ENCODE peak calls at places on chromosomes 16 and 17, in six cellular contexts. T, D, Q, R, A and Y are unnamed samples.

GRCh38 chr17:50212121-50212843 is 10.9 kb upstream of the COL1A1 start:
- DNase-seq in A (no peak), T (peak), R (no peak), D (no peak), Q (no peak), Y (peak)

GRCh38 chr16:73011926-73012325 is 36.0 kb downstream of the ZFHX3 start:
- DNase-seq in D (no peak), R (no peak), Q (no peak), T (no peak), A (no peak), Y (no peak)

GRCh38 chr16:19008770-19009169 is 25.0 kb downstream of the TMC7 start:
- DNase-seq in A (no peak), R (no peak), T (no peak), D (no peak), Q (no peak), Y (no peak)

GRCh38 chr17:83195330-83196087 is 116.1 kb downstream of the METRNL start:
- DNase-seq in A (no peak), Q (no peak), D (no peak), T (no peak), R (no peak), Y (peak)

GRCh38 chr17:1399366-1399678 is 700 bp downstream of the YWHAE start:
- DNase-seq in D (no peak), Q (no peak), T (no peak), A (no peak), R (peak), Y (no peak)

GRCh38 chr17:72632026-72632684 is 460.3 kb downstream of the SLC39A11 start:
- DNase-seq in Q (no peak), R (no peak), A (no peak), D (no peak), T (no peak), Y (no peak)

GRCh38 chr16:56424791-56425438 is 430 bp downstream of the AMFR start:
- DNase-seq in Q (no peak), D (no peak), T (peak), R (peak), A (peak), Y (peak)

GRCh38 chr17:7022791-7023571 is at the start of gene BCL6B:
- DNase-seq in D (no peak), A (no peak), R (peak), T (no peak), Q (peak), Y (no peak)

GRCh38 chr17:75031972-75032895 is 14.5 kb downstream of the ATP5PD start:
- DNase-seq in D (peak), Q (no peak), A (peak), T (peak), R (peak), Y (no peak)

GRCh38 chr17:49151996-49152395 is 19.4 kb downstream of the B4GALNT2 start:
- DNase-seq in T (no peak), A (no peak), R (no peak), D (no peak), Q (no peak), Y (no peak)

GRCh38 chr16:87057291-87057881 is 259.8 kb downstream of the C16orf95 start:
- DNase-seq in D (no peak), T (no peak), Q (no peak), A (no peak), R (no peak), Y (no peak)

GRCh38 chr17:82285141-82285540 is 11.6 kb upstream of the CSNK1D start:
- DNase-seq in A (no peak), Q (no peak), D (no peak), T (no peak), R (peak), Y (no peak)

GRCh38 chr16:7497667-7498066 is 165.0 kb downstream of the RBFOX1 start:
- DNase-seq in R (no peak), D (no peak), A (no peak), T (no peak), Q (no peak), Y (no peak)

GRCh38 chr16:19583665-19584300 is 28.3 kb downstream of the VPS35L start:
- DNase-seq in T (no peak), Q (peak), D (no peak), R (peak), A (no peak), Y (no peak)

GRCh38 chr16:81261049-81261648 is 22.7 kb downstream of the BCO1 start:
- DNase-seq in R (peak), D (no peak), T (no peak), A (no peak), Q (peak), Y (no peak)

GRCh38 chr16:15477802-15478201 is 43.4 kb downstream of the BMERB1 start:
- DNase-seq in T (no peak), R (no peak), A (no peak), Q (no peak), D (no peak), Y (no peak)

GRCh38 chr16:2828876-2829430 is 1.1 kb upstream of the ZG16B start:
- DNase-seq in T (no peak), A (no peak), R (no peak), D (no peak), Q (no peak), Y (no peak)

GRCh38 chr17:33686171-33686570 is 393.1 kb upstream of the ASIC2 start:
- DNase-seq in R (no peak), T (no peak), D (no peak), Q (peak), A (no peak), Y (no peak)

GRCh38 chr17:66523378-66524174 is 221.2 kb downstream of the PRKCA start:
- DNase-seq in T (no peak), Q (no peak), D (no peak), A (no peak), R (no peak), Y (no peak)

GRCh38 chr16:56603589-56603988 is 4.8 kb upstream of the MT2A start:
- DNase-seq in D (no peak), A (peak), Q (peak), T (no peak), R (peak), Y (no peak)

GRCh38 chr17:67605259-67605912 is 112.3 kb upstream of the NOL11 start:
- DNase-seq in T (no peak), Q (no peak), D (no peak), R (no peak), A (peak), Y (no peak)

GRCh38 chr17:915416-916201 is 64.0 kb downstream of the NXN start:
- DNase-seq in R (peak), A (no peak), D (no peak), T (no peak), Q (no peak), Y (no peak)

GRCh38 chr17:39706921-39707337 is 7.1 kb downstream of the ERBB2 start:
- DNase-seq in A (no peak), T (no peak), D (no peak), R (no peak), Q (no peak), Y (no peak)

GRCh38 chr16:87203060-87203656 is 114.0 kb downstream of the C16orf95 start:
- DNase-seq in T (no peak), Q (peak), D (peak), R (peak), A (no peak), Y (peak)

GRCh38 chr17:50087246-50087911 is 7.8 kb upstream of the PDK2 start:
- DNase-seq in D (peak), R (peak), A (peak), T (peak), Q (peak), Y (peak)

GRCh38 chr16:52474679-52475078 is 72.3 kb downstream of the TOX3 start:
- DNase-seq in A (no peak), Q (no peak), D (no peak), T (no peak), R (no peak), Y (no peak)

GRCh38 chr17:17495448-17496188 is 577 bp downstream of the RASD1 start:
- DNase-seq in T (peak), R (peak), D (peak), Q (peak), A (peak), Y (no peak)

GRCh38 chr16:82031116-82032084 is 3.7 kb upstream of the HSD17B2 start:
- DNase-seq in Q (peak), T (no peak), A (peak), R (peak), D (no peak), Y (no peak)

GRCh38 chr17:2405247-2405926 is 4.5 kb upstream of the MNT start:
- DNase-seq in A (peak), D (no peak), R (peak), Q (no peak), T (no peak), Y (no peak)

GRCh38 chr17:2237521-2237921 is 66.1 kb downstream of the SMG6 start:
- DNase-seq in D (no peak), R (peak), T (no peak), A (no peak), Q (no peak), Y (no peak)

GRCh38 chr16:69406780-69407331 is 17.6 kb upstream of the CYB5B start:
- DNase-seq in T (no peak), Q (no peak), A (no peak), D (no peak), R (no peak), Y (no peak)

GRCh38 chr17:78144146-78144719 is 2.0 kb upstream of the C17orf99 start:
- DNase-seq in Q (no peak), D (peak), T (no peak), A (peak), R (peak), Y (no peak)

GRCh38 chr16:3712830-3713476 is 4.4 kb downstream of the TRAP1 start:
- DNase-seq in R (no peak), D (no peak), Q (no peak), A (no peak), T (no peak), Y (no peak)

GRCh38 chr16:19717319-19717718 is 708 bp downstream of the KNOP1 start:
- DNase-seq in A (no peak), Q (no peak), R (no peak), T (no peak), D (no peak), Y (no peak)

GRCh38 chr16:46568472-46569230 is 52.5 kb downstream of the SHCBP1 start:
- DNase-seq in T (no peak), A (no peak), Q (no peak), D (no peak), R (no peak), Y (no peak)

GRCh38 chr16:57675752-57676623 is 7.9 kb downstream of the ADGRG3 start:
- DNase-seq in Q (no peak), R (no peak), D (no peak), A (no peak), T (no peak), Y (no peak)

GRCh38 chr17:77453613-77454559 is 313.1 kb downstream of the SEC14L1 start:
- DNase-seq in T (peak), Q (no peak), R (no peak), D (no peak), A (peak), Y (no peak)

GRCh38 chr16:66660422-66661209 is 35.9 kb downstream of the CMTM4 start:
- DNase-seq in T (no peak), A (peak), Q (peak), R (peak), D (peak), Y (no peak)

GRCh38 chr17:28173801-28174200 is 131.3 kb downstream of the NLK start:
- DNase-seq in A (no peak), R (peak), D (no peak), Q (no peak), T (no peak), Y (no peak)

GRCh38 chr17:36149296-36149820 is 27.1 kb downstream of the TBC1D3B start:
- DNase-seq in T (no peak), A (no peak), R (no peak), Q (no peak), D (no peak), Y (no peak)
- TF ChIP-seq CTCF in T (peak), A (peak), R (no peak), Q (no peak), D (no peak), Y (no peak)

GRCh38 chr16:24428751-24429150 is 110.6 kb upstream of the RBBP6 start:
- DNase-seq in D (no peak), Q (no peak), R (no peak), A (no peak), T (no peak), Y (no peak)

GRCh38 chr16:24427840-24428239 is 111.5 kb upstream of the RBBP6 start:
- DNase-seq in R (no peak), T (no peak), D (no peak), A (no peak), Q (no peak), Y (no peak)

GRCh38 chr16:24430937-24431760 is 108.2 kb upstream of the RBBP6 start:
- DNase-seq in T (no peak), Q (no peak), A (no peak), R (no peak), D (no peak), Y (no peak)
- TF ChIP-seq CTCF in T (no peak), Q (no peak), A (no peak), R (no peak), D (no peak), Y (no peak)

GRCh38 chr16:70703041-70703834 is 17.4 kb upstream of the MTSS2 start:
- DNase-seq in A (no peak), D (no peak), R (no peak), Q (peak), T (no peak), Y (peak)
- TF ChIP-seq CTCF in A (no peak), D (no peak), R (no peak), Q (no peak), T (no peak), Y (peak)

GRCh38 chr17:4583796-4584124 is 569 bp upstream of the SMTNL2 start:
- DNase-seq in D (no peak), R (peak), T (no peak), A (no peak), Q (peak), Y (peak)
- TF ChIP-seq CTCF in D (no peak), R (peak), T (no peak), A (peak), Q (no peak), Y (peak)

GRCh38 chr17:8994319-8994718 is 27.0 kb upstream of the NTN1 start:
- DNase-seq in D (peak), A (peak), Q (peak), R (peak), T (peak), Y (peak)

GRCh38 chr17:8986295-8986694 is 20.8 kb upstream of the PIK3R5 start:
- DNase-seq in R (no peak), Q (no peak), D (no peak), A (no peak), T (no peak), Y (no peak)

GRCh38 chr17:8995711-8996110 is 25.6 kb upstream of the NTN1 start:
- DNase-seq in Q (no peak), R (no peak), D (no peak), T (no peak), A (no peak), Y (no peak)

GRCh38 chr17:8988263-8988662 is 22.8 kb upstream of the PIK3R5 start:
- DNase-seq in T (no peak), A (no peak), Q (no peak), R (no peak), D (no peak), Y (no peak)

DNA sequence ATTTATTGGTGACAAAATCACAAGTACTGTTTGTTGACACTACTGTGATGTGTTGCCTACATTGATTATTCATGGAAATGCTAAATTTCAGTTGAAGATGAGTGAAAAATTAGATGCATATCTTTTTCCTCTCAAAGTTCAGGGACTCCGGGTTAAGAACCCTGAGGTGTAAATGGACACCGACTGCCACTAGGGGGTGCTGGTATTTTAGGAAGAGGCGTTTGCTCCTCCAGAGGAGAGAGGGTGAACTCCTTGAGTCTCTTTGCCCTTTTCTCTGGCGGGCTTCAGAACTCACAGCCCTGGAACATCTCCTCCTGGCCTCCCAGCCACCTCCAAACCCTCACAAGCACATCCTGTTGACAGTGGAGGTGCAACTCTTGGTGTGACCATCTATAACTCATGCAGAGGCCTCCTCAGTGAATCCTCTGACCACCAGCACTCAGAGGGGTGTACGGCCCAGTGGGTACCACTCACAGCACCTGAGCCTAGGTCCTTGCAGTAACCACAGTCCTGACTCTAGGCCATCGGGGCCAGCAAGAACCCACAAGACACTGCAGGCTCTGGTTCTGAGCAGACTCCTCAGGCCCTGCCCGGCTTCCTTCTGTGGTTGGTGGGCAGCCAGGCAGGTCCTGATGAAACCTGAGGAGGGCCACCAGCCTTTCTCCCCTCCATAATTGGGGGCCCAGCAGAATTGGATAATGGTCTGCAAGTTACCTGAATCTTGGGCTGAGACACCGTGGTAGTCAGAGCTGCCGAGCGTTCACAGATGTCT is 26.2 kb upstream of the PIK3R5 start:
- DNase-seq in Q (peak), T (peak), R (peak), A (peak), D (peak), Y (peak)
- TF ChIP-seq CTCF in Q (peak), T (peak), R (peak), A (peak), D (peak), Y (peak)

GRCh38 chr16:88924834-88925539 is 52.0 kb downstream of the CBFA2T3 start:
- DNase-seq in D (no peak), T (peak), Q (peak), R (peak), A (no peak), Y (peak)
- TF ChIP-seq CTCF in D (no peak), T (no peak), Q (no peak), R (peak), A (no peak), Y (peak)

GRCh38 chr16:1538804-1539520 is 5.5 kb downstream of the TMEM204 start:
- DNase-seq in T (peak), R (no peak), A (no peak), D (no peak), Q (no peak), Y (no peak)
- TF ChIP-seq CTCF in T (no peak), R (peak), A (no peak), D (no peak), Q (no peak), Y (no peak)

DNA sequence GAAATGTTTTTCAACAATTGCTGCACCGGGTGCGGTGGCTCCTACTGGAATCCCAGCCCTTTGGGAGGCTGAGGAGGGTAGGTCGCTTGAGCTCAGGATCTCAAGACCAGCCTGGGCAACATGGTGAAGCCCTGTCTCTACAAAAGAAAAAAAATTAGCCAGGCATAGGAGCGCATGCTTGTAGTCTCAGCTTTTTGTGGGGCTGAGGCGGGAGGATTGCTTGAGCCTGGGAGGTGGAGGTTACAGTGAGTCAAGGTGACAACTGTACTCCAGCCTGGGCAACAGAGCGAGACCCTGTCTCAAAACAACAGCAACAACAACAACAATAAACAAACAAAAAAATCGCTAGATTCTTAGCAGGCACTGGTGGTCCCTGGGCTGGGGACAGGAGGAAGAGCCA is 28.5 kb downstream of the IL21R start:
- DNase-seq in D (no peak), R (no peak), Q (peak), A (no peak), T (peak), Y (peak)
- TF ChIP-seq CTCF in D (no peak), R (no peak), Q (no peak), A (no peak), T (no peak), Y (no peak)

GRCh38 chr17:44976198-44976597 is 8.1 kb upstream of the C1QL1 start:
- DNase-seq in T (no peak), D (no peak), Q (no peak), R (no peak), A (no peak), Y (no peak)

GRCh38 chr17:44978807-44979206 is 10.7 kb upstream of the C1QL1 start:
- DNase-seq in T (no peak), A (no peak), Q (no peak), R (no peak), D (no peak), Y (no peak)

GRCh38 chr17:44979426-44980273 is 11.5 kb upstream of the C1QL1 start:
- DNase-seq in Q (no peak), D (no peak), T (no peak), A (no peak), R (no peak), Y (no peak)

GRCh38 chr17:44977065-44977464 is 9.0 kb upstream of the C1QL1 start:
- DNase-seq in T (no peak), Q (no peak), R (no peak), D (no peak), A (no peak), Y (no peak)

DNA sequence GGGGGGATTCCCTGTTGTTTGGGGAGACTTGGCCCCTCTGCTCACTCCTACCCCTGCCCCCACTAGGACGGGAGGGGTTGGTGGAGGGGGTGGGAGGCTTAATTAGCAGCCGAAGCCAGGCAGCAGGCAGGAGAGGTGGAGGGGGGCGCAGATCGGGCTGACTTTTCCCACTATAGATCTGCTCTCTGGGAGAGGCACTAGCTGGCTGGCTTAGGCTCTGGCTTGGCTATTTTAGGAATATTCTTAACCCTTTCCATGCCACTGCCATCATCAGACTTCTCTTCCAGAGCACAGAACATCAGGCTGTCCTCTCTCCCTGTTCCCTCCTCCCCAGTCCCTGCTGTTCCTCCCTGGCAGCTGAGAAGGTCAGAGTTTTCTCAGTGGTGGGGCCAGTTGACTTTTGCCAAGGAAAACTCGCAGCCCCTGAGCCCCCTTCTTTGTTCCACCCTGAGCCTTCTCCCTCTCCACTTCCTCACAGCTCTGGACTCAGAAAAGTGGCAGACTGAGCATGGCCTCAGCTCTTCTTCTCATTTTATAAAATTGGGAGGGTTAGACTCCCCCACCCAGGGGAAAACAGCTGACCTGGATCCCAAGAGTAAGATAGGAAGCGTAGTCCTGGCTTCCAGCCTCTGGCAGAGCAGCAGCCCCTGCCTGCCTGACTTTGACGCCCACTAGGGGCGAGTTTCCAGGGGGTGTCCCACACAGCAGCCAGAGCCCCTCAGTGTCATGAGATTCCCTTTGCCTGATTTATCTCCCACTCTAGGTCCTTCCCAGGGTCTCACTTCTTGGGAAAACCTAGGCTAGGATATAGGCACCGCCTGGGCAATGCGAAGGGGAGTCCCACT is 9.9 kb upstream of the C1QL1 start:
- DNase-seq in Q (no peak), A (no peak), T (no peak), R (no peak), D (no peak), Y (no peak)
- TF ChIP-seq CTCF in Q (no peak), A (no peak), T (no peak), R (no peak), D (no peak), Y (no peak)

GRCh38 chr17:63834431-63835166 is 7.1 kb upstream of the FTSJ3 start:
- DNase-seq in Q (peak), R (peak), T (peak), A (no peak), D (peak), Y (no peak)
- TF ChIP-seq CTCF in Q (no peak), R (peak), T (peak), A (peak), D (peak), Y (peak)